ENCODE peak calls at places on chromosome 17, in nine cellular contexts. A is CD4-positive, CD25-positive, alpha-beta regulatory T cell; Y is ascending aorta; O is esophagus muscularis mucosa; U is CD4-positive, alpha-beta T cell; X is CD4-positive, alpha-beta memory T cell; J is heart right ventricle; F is A549; Q is BE2C. S is an unnamed sample.

GRCh38 chr17:81365148-81365600 is 30.1 kb upstream of the BAHCC1 start:
- DNase-seq in F (no peak), U (no peak), X (no peak), A (no peak), O (no peak), Q (no peak), J (peak; percentile 46), Y (peak; percentile 51), S (no peak)

GRCh38 chr17:45370949-45371413 is 54.2 kb upstream of the MAP3K14 start:
- DNase-seq in U (no peak), J (no peak), A (no peak), X (no peak), Q (no peak), O (peak; percentile 62), F (peak; percentile 48), Y (no peak), S (no peak)

GRCh38 chr17:11554042-11554441 is 44.2 kb upstream of the DNAH9 start:
- DNase-seq in F (no peak), X (no peak), Y (no peak), U (no peak), O (peak; percentile 79), Q (no peak), A (no peak), J (no peak), S (no peak)

GRCh38 chr17:29789186-29790170 is 140.6 kb downstream of the SSH2 start:
- DNase-seq in F (no peak), J (no peak), A (no peak), O (no peak), Q (no peak), U (no peak), X (no peak), Y (no peak), S (no peak)

GRCh38 chr17:66915204-66915611 is 49.3 kb upstream of the CACNG4 start:
- DNase-seq in J (no peak), O (no peak), A (peak; percentile 3), Q (peak; percentile 51), Y (no peak), X (no peak), F (peak; percentile 64), U (no peak), S (no peak)

GRCh38 chr17:82006468-82007227 is 16.0 kb downstream of the CENPX start:
- DNase-seq in O (no peak), A (no peak), F (no peak), J (peak; percentile 50), Q (peak; percentile 73), Y (no peak), U (no peak), X (no peak), S (no peak)

GRCh38 chr17:18263885-18264682 is 3.6 kb downstream of the MIEF2 start:
- DNase-seq in U (no peak), F (no peak), J (no peak), X (no peak), Y (no peak), A (no peak), Q (no peak), O (no peak), S (no peak)

GRCh38 chr17:49001671-49002070 is 4.5 kb downstream of the IGF2BP1 start:
- DNase-seq in O (no peak), X (no peak), Q (no peak), Y (no peak), J (no peak), F (no peak), U (no peak), A (no peak), S (no peak)

GRCh38 chr17:79651266-79651665 is 40.4 kb upstream of the RBFOX3 start:
- DNase-seq in Y (no peak), Q (no peak), U (no peak), X (no peak), O (peak; percentile 72), A (no peak), F (no peak), J (no peak), S (no peak)

GRCh38 chr17:6526362-6527152 is 29.8 kb downstream of the PITPNM3 start:
- DNase-seq in J (no peak), X (no peak), Q (no peak), U (no peak), O (no peak), A (no peak), Y (no peak), F (no peak), S (no peak)

GRCh38 chr17:22703786-22704441 is 1011.6 kb downstream of the KCNJ18 start:
- DNase-seq in O (peak; percentile 87), U (no peak), A (no peak), Q (no peak), J (no peak), X (no peak), Y (no peak), F (peak; percentile 31), S (no peak)

GRCh38 chr17:22703204-22703603 is 1010.9 kb downstream of the KCNJ18 start:
- DNase-seq in X (no peak), O (peak; percentile 50), F (no peak), J (no peak), U (no peak), Q (no peak), A (no peak), Y (no peak), S (no peak)

GRCh38 chr17:22704674-22705073 is 1012.4 kb downstream of the KCNJ18 start:
- DNase-seq in Y (no peak), F (no peak), Q (no peak), A (no peak), X (no peak), U (no peak), O (no peak), J (no peak), S (no peak)

DNA sequence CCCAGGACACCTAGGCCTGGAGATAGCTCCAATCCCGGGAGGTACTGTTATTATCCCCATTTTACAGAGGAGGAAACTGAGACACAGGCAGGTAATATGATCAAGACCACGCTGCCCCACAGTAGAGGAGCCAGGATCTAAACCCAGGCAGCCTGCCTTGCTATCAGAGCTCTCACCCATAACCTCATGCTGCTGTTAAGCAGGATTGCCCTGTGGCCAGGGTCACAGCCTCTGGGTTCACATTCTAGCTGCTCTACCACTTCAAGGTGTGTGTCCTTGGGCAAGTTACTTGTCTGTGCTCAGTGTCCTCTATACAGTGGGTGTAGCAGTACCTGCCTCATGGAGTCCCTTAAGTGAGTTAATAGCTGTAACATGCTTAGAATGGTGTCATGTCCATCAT is 1015.3 kb downstream of the KCNJ18 start:
- DNase-seq in F (no peak), O (peak; percentile 91), Y (no peak), X (no peak), Q (no peak), J (no peak), A (no peak), U (no peak), S (no peak)
- H3K9me3 ChIP-seq in F (no peaks in the 10 kb centered on the region), O (no peaks in the 10 kb centered on the region), Y (no peaks in the 10 kb centered on the region), X (no peaks in the 10 kb centered on the region), Q (no peaks in the 10 kb centered on the region), J (peaks cover 29% of the 10 kb centered on the region), A (no peaks in the 10 kb centered on the region), U (peaks cover 4% of the 10 kb centered on the region), S (no peaks in the 10 kb centered on the region)

GRCh38 chr17:52536466-52536865 is 378.0 kb upstream of the CA10 start:
- DNase-seq in U (no peak), J (peak; percentile 32), X (no peak), Q (peak; percentile 29), F (no peak), A (no peak), O (no peak), Y (no peak), S (no peak)

GRCh38 chr17:52537368-52537767 is 378.9 kb upstream of the CA10 start:
- DNase-seq in F (no peak), A (no peak), O (no peak), U (no peak), Q (no peak), Y (no peak), J (no peak), X (no peak), S (no peak)

GRCh38 chr17:52532373-52532772 is 373.9 kb upstream of the CA10 start:
- DNase-seq in O (no peak), A (no peak), F (no peak), J (no peak), Q (no peak), Y (no peak), X (no peak), U (no peak), S (no peak)
- H3K9me3 ChIP-seq in O (no peaks in the 10 kb centered on the region), A (no peaks in the 10 kb centered on the region), F (no peaks in the 10 kb centered on the region), J (no peaks in the 10 kb centered on the region), Q (no peaks in the 10 kb centered on the region), Y (no peaks in the 10 kb centered on the region), X (no peaks in the 10 kb centered on the region), U (no peaks in the 10 kb centered on the region), S (no peaks in the 10 kb centered on the region)

DNA sequence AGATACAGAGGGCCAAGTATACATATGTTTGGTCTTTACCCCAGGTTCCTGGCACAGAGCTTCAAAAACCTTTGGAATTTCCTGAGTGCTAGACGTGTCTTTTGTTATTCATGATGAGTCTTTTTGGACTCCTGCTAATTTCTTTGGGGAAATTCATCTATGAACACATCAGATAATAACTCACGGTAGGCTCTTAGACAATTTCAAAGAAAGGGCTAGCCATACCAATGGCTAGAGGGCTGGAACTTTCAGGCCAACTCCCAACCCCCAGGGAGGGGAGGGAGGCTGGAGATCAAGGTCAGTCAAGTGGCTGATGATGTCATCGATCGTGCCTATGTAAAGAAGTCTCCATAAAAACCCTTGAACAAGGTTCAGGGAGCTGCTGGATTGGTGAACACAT is 101.9 kb downstream of the STX8 start:
- DNase-seq in X (no peak), Q (no peak), U (no peak), F (no peak), J (no peak), Y (no peak), A (no peak), O (peak; percentile 66), S (no peak)
- H3K9me3 ChIP-seq in X (no peaks in the 10 kb centered on the region), Q (no peaks in the 10 kb centered on the region), U (no peaks in the 10 kb centered on the region), F (no peaks in the 10 kb centered on the region), J (no peaks in the 10 kb centered on the region), Y (no peaks in the 10 kb centered on the region), A (no peaks in the 10 kb centered on the region), O (no peaks in the 10 kb centered on the region), S (no peaks in the 10 kb centered on the region)

GRCh38 chr17:69712801-69713311 is 298.4 kb downstream of the MAP2K6 start:
- DNase-seq in U (no peak), O (no peak), Y (no peak), A (no peak), X (no peak), Q (no peak), F (no peak), J (no peak), S (no peak)

GRCh38 chr17:69714659-69715058 is 300.2 kb downstream of the MAP2K6 start:
- DNase-seq in J (no peak), Q (no peak), O (no peak), U (no peak), Y (no peak), F (no peak), X (no peak), A (no peak), S (no peak)

GRCh38 chr17:69715656-69716055 is 301.2 kb downstream of the MAP2K6 start:
- DNase-seq in Y (no peak), J (no peak), F (no peak), A (no peak), X (no peak), O (no peak), Q (no peak), U (no peak), S (no peak)

GRCh38 chr17:69711504-69711903 is 297.0 kb downstream of the MAP2K6 start:
- DNase-seq in X (no peak), Q (no peak), U (no peak), A (no peak), O (no peak), F (no peak), J (no peak), Y (no peak), S (no peak)

DNA sequence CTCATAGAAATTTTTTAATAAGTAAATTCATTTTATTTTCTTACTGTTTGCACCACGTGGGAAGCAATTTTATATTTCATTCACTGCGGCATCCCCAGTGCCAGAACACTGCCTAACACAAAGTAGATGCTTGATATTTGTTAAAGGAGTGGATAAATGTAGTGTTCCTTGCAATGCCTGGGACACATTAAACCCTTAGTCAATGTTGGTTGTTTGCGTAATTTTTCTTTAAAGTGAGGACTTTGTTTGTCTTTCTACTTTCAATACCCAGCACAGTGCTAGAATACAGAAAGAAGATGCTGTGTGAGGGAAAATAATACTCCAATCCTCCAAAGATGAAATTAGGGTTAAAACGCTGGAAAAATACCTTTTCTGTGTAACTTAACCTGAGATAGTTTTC is 299.3 kb downstream of the MAP2K6 start:
- DNase-seq in Q (no peak), Y (no peak), J (no peak), X (no peak), F (no peak), U (no peak), O (no peak), A (no peak), S (no peak)
- H3K9me3 ChIP-seq in Q (no peaks in the 10 kb centered on the region), Y (no peaks in the 10 kb centered on the region), J (no peaks in the 10 kb centered on the region), X (no peaks in the 10 kb centered on the region), F (no peaks in the 10 kb centered on the region), U (no peaks in the 10 kb centered on the region), O (no peaks in the 10 kb centered on the region), A (no peaks in the 10 kb centered on the region), S (no peaks in the 10 kb centered on the region)